ENCODE peak calls at places on chromosomes 16 and 17, in ten cellular contexts. E is aorta; Y is HCT116; L is uterus; N is GM23338; C is Peyer's patch; X is CD8-positive, alpha-beta memory T cell; G is cardiac muscle cell; W is ovary; R is psoas muscle. S is an unnamed sample. For H3K4me1, the result is how much of the 10 kb centered on the place peaks cover.

GRCh38 chr16:20638711-20639335 is 58.7 kb downstream of the ACSM1 start:
- DNase-seq in E (no peak), L (no peak), X (no peak), G (no peak), W (no peak), R (no peak), Y (no peak), C (no peak), N (no peak), S (no peak)

GRCh38 chr16:86519649-86520316 is 9.5 kb downstream of the FOXF1 start:
- DNase-seq in R (peak), E (peak), N (peak), G (peak), W (peak), Y (peak), C (peak), X (peak), L (peak), S (no peak)

GRCh38 chr16:21302898-21303528 is 24.9 kb upstream of the CRYM start:
- DNase-seq in L (no peak), X (no peak), G (peak), W (no peak), N (no peak), C (no peak), E (no peak), Y (peak), R (no peak), S (peak)

GRCh38 chr17:75808905-75809621 is 24.5 kb downstream of the UNK start:
- DNase-seq in X (no peak), C (peak), N (no peak), R (peak), Y (no peak), E (peak), L (peak), W (no peak), G (peak), S (peak)

GRCh38 chr17:77772461-77772897 is 186.0 kb upstream of the TNRC6C start:
- DNase-seq in Y (peak), G (peak), E (peak), L (no peak), C (peak), R (peak), N (peak), X (peak), W (no peak), S (no peak)

GRCh38 chr16:56576585-56577299 is 11.9 kb downstream of the MT4 start:
- DNase-seq in N (peak), C (peak), E (peak), Y (peak), G (peak), W (peak), R (peak), X (peak), L (peak), S (peak)

GRCh38 chr16:87127766-87128147 is 189.4 kb downstream of the C16orf95 start:
- DNase-seq in Y (no peak), C (no peak), E (no peak), X (no peak), W (no peak), N (no peak), L (no peak), G (no peak), R (no peak), S (no peak)

GRCh38 chr17:50172130-50172529 is 6.3 kb downstream of the SGCA start:
- DNase-seq in X (no peak), E (no peak), Y (no peak), R (peak), W (no peak), G (no peak), N (no peak), C (no peak), L (no peak), S (no peak)

GRCh38 chr16:17887963-17888362 is 417.2 kb upstream of the XYLT1 start:
- DNase-seq in W (no peak), G (no peak), L (no peak), X (no peak), E (no peak), N (no peak), R (no peak), Y (no peak), C (no peak), S (no peak)

GRCh38 chr16:77385481-77385880 is 49.4 kb downstream of the ADAMTS18 start:
- DNase-seq in X (no peak), L (no peak), W (no peak), E (no peak), C (no peak), G (peak), Y (no peak), N (no peak), R (no peak), S (no peak)

GRCh38 chr16:17070882-17071592 is 399.7 kb downstream of the XYLT1 start:
- DNase-seq in R (no peak), L (peak), N (peak), C (peak), W (peak), G (no peak), X (peak), Y (no peak), E (no peak), S (peak)

GRCh38 chr17:66830451-66830850 is 4.5 kb upstream of the CACNG5 start:
- DNase-seq in X (no peak), L (no peak), N (peak), G (no peak), Y (no peak), R (no peak), E (no peak), C (no peak), W (no peak), S (no peak)

GRCh38 chr16:74455619-74456289 is 34.5 kb upstream of the CLEC18B start:
- DNase-seq in G (peak), E (no peak), Y (no peak), X (no peak), W (no peak), R (no peak), C (no peak), N (no peak), L (no peak), S (peak)

GRCh38 chr16:29663829-29664132 is 734 bp downstream of the SPN start:
- DNase-seq in N (no peak), X (no peak), C (no peak), L (no peak), Y (no peak), R (no peak), G (no peak), W (no peak), E (no peak), S (no peak)
- H3K4me1 ChIP-seq in N (under half), X (under half), C (under half), L (under half), Y (under half), R (under half), G (under half), W (under half), E (under half), S (under half)

GRCh38 chr17:27579304-27579703 is 51.7 kb upstream of the LGALS9 start:
- DNase-seq in C (no peak), G (no peak), X (no peak), W (no peak), Y (no peak), E (no peak), L (no peak), R (no peak), N (no peak), S (no peak)

GRCh38 chr17:27577884-27578717 is 52.9 kb upstream of the LGALS9 start:
- DNase-seq in L (peak), R (no peak), Y (no peak), G (peak), N (no peak), X (no peak), E (no peak), C (no peak), W (no peak), S (no peak)

GRCh38 chr17:27581016-27581415 is 50.0 kb upstream of the LGALS9 start:
- DNase-seq in Y (no peak), E (no peak), R (no peak), G (no peak), C (no peak), N (no peak), X (no peak), W (no peak), L (no peak), S (no peak)

GRCh38 chr17:27578718-27579085 is 52.3 kb upstream of the LGALS9 start:
- DNase-seq in X (no peak), N (no peak), R (no peak), Y (no peak), W (no peak), G (peak), C (no peak), E (no peak), L (no peak), S (peak)

DNA sequence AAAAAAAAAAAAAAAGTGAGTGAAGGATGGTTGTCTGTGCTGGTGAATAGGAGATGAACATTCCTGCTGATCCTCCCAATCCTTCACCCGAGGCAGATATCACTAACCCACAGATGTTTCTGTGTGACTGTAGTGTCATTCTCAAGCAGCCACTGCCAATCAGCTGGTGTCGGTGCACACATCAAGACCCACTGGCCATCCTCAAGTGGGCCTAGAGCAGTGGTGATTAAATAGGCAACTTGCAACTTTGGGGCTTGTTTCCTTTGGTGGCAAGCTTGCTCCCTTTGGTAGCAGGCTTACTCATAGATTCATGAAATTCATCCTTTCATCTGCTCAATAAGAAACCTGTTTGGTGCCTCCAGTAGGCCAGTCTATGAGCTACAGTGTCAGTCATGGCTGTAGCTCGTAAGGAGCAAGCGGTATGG is 51.1 kb upstream of the LGALS9 start:
- DNase-seq in L (no peak), X (no peak), R (no peak), G (no peak), N (no peak), Y (no peak), C (no peak), E (no peak), W (no peak), S (no peak)
- H3K4me1 ChIP-seq in L (under half), X (under half), R (under half), G (under half), N (under half), Y (half or more), C (under half), E (under half), W (under half), S (under half)

GRCh38 chr17:79022507-79022991 is 1.4 kb upstream of the C1QTNF1 start:
- DNase-seq in R (peak), Y (no peak), W (peak), E (peak), L (no peak), N (no peak), C (peak), X (no peak), G (peak), S (no peak)
- H3K4me1 ChIP-seq in R (under half), Y (under half), W (under half), E (under half), L (under half), N (under half), C (half or more), X (under half), G (under half), S (half or more)

DNA sequence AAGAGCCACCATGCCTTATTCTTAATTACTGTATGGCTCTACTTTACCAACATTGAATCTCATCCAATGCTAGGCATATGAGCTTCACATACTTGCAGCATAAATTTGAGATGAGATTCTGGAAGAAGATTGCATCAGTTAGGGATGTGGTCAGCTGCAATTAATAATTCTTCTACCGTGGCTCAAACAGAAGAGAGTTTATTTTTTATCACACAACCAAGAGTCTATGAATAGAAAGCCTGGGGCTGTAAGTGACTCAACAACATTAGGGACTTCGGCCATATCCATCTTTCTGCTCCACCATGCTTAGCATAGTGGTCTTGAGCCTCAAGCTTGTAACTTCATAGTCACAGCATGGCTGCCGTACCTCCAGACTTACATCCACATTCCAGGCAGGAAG is 179.3 kb upstream of the IRX6 start:
- DNase-seq in X (no peak), C (no peak), Y (no peak), E (no peak), N (no peak), G (no peak), L (no peak), W (no peak), R (no peak), S (peak)
- H3K4me1 ChIP-seq in X (under half), C (under half), Y (under half), E (under half), N (under half), G (under half), L (under half), W (under half), R (under half), S (under half)

GRCh38 chr16:64532117-64532516 is 589.7 kb downstream of the CDH11 start:
- DNase-seq in X (no peak), Y (no peak), N (no peak), C (no peak), W (no peak), E (no peak), R (no peak), L (no peak), G (no peak), S (no peak)
- H3K4me1 ChIP-seq in X (under half), Y (under half), N (under half), C (under half), W (under half), E (under half), R (under half), L (under half), G (under half), S (under half)

GRCh38 chr17:58560511-58560910 is 46.1 kb upstream of the MTMR4 start:
- DNase-seq in N (no peak), W (no peak), E (no peak), L (no peak), Y (no peak), C (no peak), X (no peak), R (no peak), G (no peak), S (no peak)

GRCh38 chr17:58557981-58558380 is 43.5 kb upstream of the MTMR4 start:
- DNase-seq in E (no peak), W (no peak), X (no peak), N (no peak), C (no peak), Y (no peak), L (no peak), G (no peak), R (no peak), S (no peak)

GRCh38 chr17:58556833-58557250 is 42.4 kb upstream of the MTMR4 start:
- DNase-seq in Y (no peak), L (no peak), G (no peak), E (no peak), R (no peak), C (no peak), N (no peak), W (no peak), X (no peak), S (no peak)
- H3K4me1 ChIP-seq in Y (under half), L (under half), G (under half), E (under half), R (under half), C (under half), N (under half), W (under half), X (under half), S (under half)

GRCh38 chr16:50407351-50407750 is 38.6 kb upstream of the BRD7 start:
- DNase-seq in N (peak), G (no peak), R (no peak), Y (no peak), W (no peak), L (no peak), E (no peak), X (no peak), C (no peak), S (no peak)
- H3K4me1 ChIP-seq in N (under half), G (under half), R (under half), Y (under half), W (under half), L (under half), E (under half), X (under half), C (under half), S (under half)

GRCh38 chr17:29157310-29157709 is 22.9 kb downstream of the MYO18A start:
- DNase-seq in E (no peak), C (no peak), Y (no peak), W (no peak), L (no peak), N (no peak), G (no peak), R (no peak), X (no peak), S (no peak)

GRCh38 chr17:29155966-29156338 is 24.2 kb downstream of the MYO18A start:
- DNase-seq in Y (no peak), G (peak), N (peak), X (no peak), C (no peak), W (peak), L (no peak), R (no peak), E (no peak), S (no peak)

GRCh38 chr17:29154516-29155234 is 25.5 kb downstream of the MYO18A start:
- DNase-seq in W (no peak), N (no peak), R (peak), L (no peak), C (peak), X (no peak), G (no peak), Y (no peak), E (no peak), S (no peak)

GRCh38 chr17:29156781-29157180 is 23.4 kb downstream of the MYO18A start:
- DNase-seq in X (no peak), L (no peak), Y (no peak), C (no peak), E (no peak), N (no peak), R (peak), W (no peak), G (no peak), S (no peak)

DNA sequence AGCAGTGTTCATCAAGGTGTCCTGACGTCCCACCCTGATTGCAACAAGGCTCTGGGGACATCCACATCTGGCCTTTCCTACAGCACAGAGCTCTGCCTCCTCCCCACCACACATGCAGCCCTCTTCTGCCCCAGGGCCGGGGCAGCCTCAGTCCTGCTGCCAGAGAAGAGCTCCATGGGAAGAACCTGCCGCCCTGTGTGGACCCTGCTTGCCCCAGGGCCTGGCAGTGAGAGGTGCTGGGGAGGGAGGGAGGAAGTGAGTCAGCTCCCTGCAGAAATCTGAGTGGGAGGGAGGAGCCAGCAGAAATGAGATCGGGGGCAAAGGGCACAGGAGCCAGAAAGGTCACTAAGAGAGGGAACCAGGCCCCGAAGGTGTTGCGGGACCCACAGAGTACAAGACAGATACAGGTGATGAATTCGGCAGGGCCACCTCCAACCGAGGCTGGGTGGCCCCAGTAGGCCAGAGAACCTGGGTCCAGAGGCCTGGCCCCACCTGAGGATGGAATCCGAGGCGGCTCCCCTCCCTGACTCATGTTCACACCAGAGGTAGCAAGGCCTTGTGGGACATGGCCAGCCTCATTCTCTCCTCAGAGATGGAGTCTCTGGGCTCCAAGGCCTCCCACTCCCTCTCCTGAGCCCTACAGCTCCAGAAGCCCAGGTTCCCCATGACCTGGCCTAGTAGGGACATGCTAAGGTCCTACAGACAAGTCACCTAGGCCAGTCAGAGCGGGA is 24.8 kb downstream of the MYO18A start:
- DNase-seq in G (peak), N (no peak), E (peak), Y (peak), X (no peak), R (peak), W (peak), L (peak), C (peak), S (peak)
- H3K4me1 ChIP-seq in G (under half), N (under half), E (under half), Y (half or more), X (under half), R (under half), W (under half), L (under half), C (half or more), S (half or more)

DNA sequence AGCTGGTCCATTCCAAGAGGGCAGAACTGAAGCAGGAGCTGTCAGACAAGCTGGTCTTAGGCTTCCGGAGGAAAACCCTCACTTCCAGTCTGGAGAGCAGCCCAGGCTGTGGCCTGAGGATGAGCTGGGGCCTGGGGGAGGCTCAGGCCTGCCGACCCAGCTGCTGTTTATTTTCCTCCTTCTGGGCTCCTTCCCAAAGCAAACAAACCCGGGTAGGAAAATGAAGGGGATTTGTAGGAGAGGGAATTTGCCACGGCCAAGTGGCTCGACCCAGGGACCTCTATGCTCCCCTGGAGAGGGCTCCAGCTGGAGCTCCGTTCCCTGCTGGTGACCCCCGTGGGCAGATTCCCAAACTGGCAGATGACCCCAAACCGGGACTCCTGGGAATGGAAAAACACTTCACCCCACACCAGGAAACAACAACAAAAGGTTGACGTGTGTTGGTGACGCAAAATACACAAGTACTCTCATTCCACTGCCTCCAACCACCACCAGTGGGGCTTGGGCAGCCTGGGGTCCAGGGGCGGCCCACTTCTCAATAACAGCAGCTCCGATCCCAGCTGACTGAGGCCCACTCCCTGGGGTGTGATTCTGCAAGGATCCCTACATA is 8.8 kb downstream of the JUP start:
- DNase-seq in L (peak), X (no peak), C (peak), E (no peak), N (no peak), W (peak), G (peak), Y (no peak), R (peak), S (peak)
- H3K4me1 ChIP-seq in L (under half), X (under half), C (half or more), E (under half), N (half or more), W (under half), G (under half), Y (half or more), R (half or more), S (half or more)

GRCh38 chr17:57493171-57493570 is 236.8 kb downstream of the MSI2 start:
- DNase-seq in L (no peak), N (no peak), G (no peak), X (no peak), Y (no peak), C (no peak), R (no peak), E (no peak), W (no peak), S (no peak)

GRCh38 chr17:57490890-57491289 is 234.6 kb downstream of the MSI2 start:
- DNase-seq in Y (no peak), W (no peak), G (no peak), X (no peak), C (no peak), E (no peak), R (peak), N (peak), L (no peak), S (no peak)

GRCh38 chr17:57496382-57496781 is 240.1 kb downstream of the MSI2 start:
- DNase-seq in G (no peak), X (no peak), L (no peak), W (no peak), N (no peak), C (no peak), Y (no peak), E (no peak), R (no peak), S (no peak)

GRCh38 chr17:57493625-57494024 is 237.3 kb downstream of the MSI2 start:
- DNase-seq in E (no peak), Y (no peak), X (no peak), W (no peak), G (no peak), N (no peak), L (no peak), R (no peak), C (no peak), S (no peak)

DNA sequence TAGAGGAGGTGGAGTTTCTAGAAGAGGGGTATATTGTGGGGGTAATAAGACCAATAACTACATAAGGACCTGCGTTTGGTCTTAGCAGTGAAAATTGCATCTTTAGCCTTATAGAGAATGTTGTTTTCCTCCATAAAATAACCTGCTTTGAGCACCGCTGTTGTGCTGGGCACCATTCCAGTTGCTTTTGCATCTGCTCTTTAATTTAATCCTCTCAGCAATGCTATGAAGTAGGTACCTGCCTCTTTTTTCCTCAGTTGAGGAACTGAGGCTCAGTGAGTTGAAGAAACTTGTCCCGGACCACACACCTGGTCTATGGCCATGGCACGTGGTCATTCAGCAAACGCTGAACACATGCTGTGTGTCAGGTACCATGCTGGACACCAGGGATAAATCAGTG is 238.1 kb downstream of the MSI2 start:
- DNase-seq in W (no peak), G (no peak), X (no peak), L (no peak), C (no peak), Y (no peak), R (no peak), N (no peak), E (no peak), S (no peak)
- H3K4me1 ChIP-seq in W (under half), G (under half), X (under half), L (under half), C (under half), Y (under half), R (under half), N (under half), E (under half), S (under half)

S was measured in mammary epithelial cell.